ENCODE peak calls at places on chromosomes 6 and 20, in five cellular contexts. V is Caco-2, I is LoVo, Z is left lung, T is NCI-H2081 treated with DMSO at 0.1 percent for 48 hours. Q is an unnamed sample.

GRCh38 chr6:122049341-122049740 is 350.1 kb upstream of the HSF2 start:
- DNase-seq in V (no peak), I (no peak), Z (no peak), T (no peak), Q (no peak)

GRCh38 chr6:110181131-110182027 is 1.2 kb downstream of the CDC40 start:
- DNase-seq in V (no peak), I (no peak), Z (no peak), T (no peak), Q (no peak)

GRCh38 chr6:165922309-165922794 is 245.3 kb downstream of the TBXT start:
- DNase-seq in V (no peak), I (no peak), Z (no peak), T (no peak), Q (no peak)

GRCh38 chr20:48750376-48750775 is 77.4 kb downstream of the PREX1 start:
- DNase-seq in V (no peak), I (no peak), Z (no peak), T (no peak), Q (no peak)

GRCh38 chr20:18272451-18272850 is 15.9 kb upstream of the ZNF133 start:
- DNase-seq in V (peak; percentile 70), I (no peak), Z (no peak), T (no peak), Q (no peak)

GRCh38 chr20:50528129-50528528 is 17.9 kb downstream of the PTPN1 start:
- DNase-seq in V (no peak), I (no peak), Z (no peak), T (no peak), Q (no peak)

GRCh38 chr6:3068329-3069223 is at the start of gene RIPK1:
- DNase-seq in V (peak; percentile 94), I (peak; percentile 93), Z (peak; percentile 94), T (no peak), Q (peak; percentile 31)

GRCh38 chr6:146295695-146296094 is 247.9 kb upstream of the RAB32 start:
- DNase-seq in V (no peak), I (no peak), Z (no peak), T (no peak), Q (no peak)

Q was measured in NCI-H1436 treated with DMSO at 0.1 percent for 48 hours.